ENCODE peak calls at places on chromosome 12, in four cellular contexts. M is HCT116, D is K562, Z is HepG2. X is an unnamed sample.

GRCh38 chr12:131132118-131132892 is 178.6 kb downstream of the ADGRD1 start:
- DNase-seq in M (peak), D (peak), Z (peak), X (peak)

GRCh38 chr12:42447371-42447786 is 121.4 kb downstream of the PPHLN1 start:
- DNase-seq in M (no peak), D (no peak), Z (no peak), X (peak)

GRCh38 chr12:14367097-14367661 is 1.7 kb downstream of the ATF7IP start:
- DNase-seq in M (no peak), D (peak), Z (peak), X (no peak)

GRCh38 chr12:75814856-75815754 is 216.5 kb downstream of the PHLDA1 start:
- DNase-seq in M (no peak), D (peak), Z (no peak), X (peak)

GRCh38 chr12:90816353-90817089 is 138.5 kb downstream of the CCER1 start:
- DNase-seq in M (no peak), D (no peak), Z (no peak), X (no peak)

GRCh38 chr12:45292486-45293195 is 76.7 kb downstream of the ANO6 start:
- DNase-seq in M (no peak), D (no peak), Z (no peak), X (no peak)

GRCh38 chr12:26125451-26126339 is 858 bp upstream of the BHLHE41 start:
- DNase-seq in M (peak), D (no peak), Z (peak), X (peak)

GRCh38 chr12:27521066-27521465 is 2.9 kb upstream of the PPFIBP1 start:
- DNase-seq in M (no peak), D (peak), Z (no peak), X (peak)

GRCh38 chr12:99232324-99232723 is 415.2 kb upstream of the GARIN6 start:
- DNase-seq in M (no peak), D (no peak), Z (no peak), X (no peak)

GRCh38 chr12:15863258-15863835 is 18.8 kb upstream of the STRAP start:
- DNase-seq in M (no peak), D (no peak), Z (peak), X (no peak)

GRCh38 chr12:54352022-54352531 is 12.2 kb downstream of the GPR84 start:
- DNase-seq in M (no peak), D (peak), Z (no peak), X (peak)

GRCh38 chr12:123126294-123127144 is 24.4 kb downstream of the PITPNM2 start:
- DNase-seq in M (peak), D (peak), Z (peak), X (no peak)

GRCh38 chr12:16526693-16527092 is 79.3 kb downstream of the LMO3 start:
- DNase-seq in M (peak), D (no peak), Z (no peak), X (no peak)

GRCh38 chr12:121085842-121086353 is 46.8 kb upstream of the P2RX7 start:
- DNase-seq in M (no peak), D (no peak), Z (peak), X (no peak)

GRCh38 chr12:21666722-21667121 is 9.1 kb upstream of the LDHB start:
- DNase-seq in M (no peak), D (no peak), Z (no peak), X (no peak)

GRCh38 chr12:10968765-10969456 is 17.8 kb downstream of the TAS2R50 start:
- DNase-seq in M (no peak), D (no peak), Z (no peak), X (no peak)

GRCh38 chr12:52494518-52494917 is 1.5 kb upstream of the KRT6A start:
- DNase-seq in M (no peak), D (no peak), Z (no peak), X (no peak)

GRCh38 chr12:100823988-100824387 is 29.4 kb downstream of the ANO4 start:
- DNase-seq in M (peak), D (no peak), Z (no peak), X (no peak)

GRCh38 chr12:46390881-46391280 is 18.3 kb upstream of the SLC38A2 start:
- DNase-seq in M (no peak), D (no peak), Z (peak), X (no peak)

GRCh38 chr12:130860311-130860710 is 11.6 kb upstream of the RAN start:
- DNase-seq in M (no peak), D (no peak), Z (no peak), X (no peak)

GRCh38 chr12:40224439-40225291 is at the start of gene LRRK2:
- DNase-seq in M (no peak), D (peak), Z (no peak), X (peak)

GRCh38 chr12:117045175-117045997 is 53.8 kb downstream of the TESC start:
- DNase-seq in M (no peak), D (peak), Z (peak), X (peak)

GRCh38 chr12:15050664-15051063 is 77.8 kb downstream of the PDE6H start:
- DNase-seq in M (no peak), D (no peak), Z (no peak), X (no peak)

GRCh38 chr12:118055144-118055557 is 5.8 kb downstream of the WSB2 start:
- DNase-seq in M (no peak), D (peak), Z (peak), X (peak)

GRCh38 chr12:104216461-104217058 is 981 bp downstream of the TXNRD1 start:
- DNase-seq in M (no peak), D (no peak), Z (no peak), X (no peak)

GRCh38 chr12:100808777-100809176 is 14.2 kb downstream of the ANO4 start:
- DNase-seq in M (no peak), D (no peak), Z (no peak), X (no peak)

GRCh38 chr12:102950950-102951490 is 6.5 kb upstream of the ASCL1 start:
- DNase-seq in M (no peak), D (no peak), Z (no peak), X (no peak)

GRCh38 chr12:26848156-26848825 is 15.3 kb upstream of the ITPR2 start:
- DNase-seq in M (no peak), D (no peak), Z (no peak), X (no peak)

GRCh38 chr12:39622306-39622705 is 2.7 kb upstream of the ABCD2 start:
- DNase-seq in M (no peak), D (no peak), Z (no peak), X (no peak)

GRCh38 chr12:49808686-49809368 is 19.4 kb downstream of the NCKAP5L start:
- DNase-seq in M (no peak), D (no peak), Z (no peak), X (no peak)

GRCh38 chr12:88052686-88053085 is 23.5 kb upstream of the C12orf50 start:
- DNase-seq in M (peak), D (peak), Z (peak), X (peak)

GRCh38 chr12:10140001-10140400 is 10.0 kb upstream of the CLEC7A start:
- DNase-seq in M (peak), D (peak), Z (peak), X (peak)

GRCh38 chr12:31828057-31828456 is 99.2 kb upstream of the AMN1 start:
- DNase-seq in M (no peak), D (no peak), Z (no peak), X (no peak)

GRCh38 chr12:132710062-132710421 is 600 bp upstream of the PGAM5 start:
- DNase-seq in M (no peak), D (no peak), Z (no peak), X (no peak)

GRCh38 chr12:112557954-112558630 is 139.3 kb downstream of the PTPN11 start:
- DNase-seq in M (no peak), D (no peak), Z (no peak), X (no peak)

GRCh38 chr12:124705545-124706138 is 138.2 kb upstream of the NCOR2 start:
- DNase-seq in M (no peak), D (no peak), Z (no peak), X (no peak)

GRCh38 chr12:29245246-29245645 is 96.2 kb downstream of the FAR2 start:
- DNase-seq in M (no peak), D (no peak), Z (no peak), X (no peak)

DNA sequence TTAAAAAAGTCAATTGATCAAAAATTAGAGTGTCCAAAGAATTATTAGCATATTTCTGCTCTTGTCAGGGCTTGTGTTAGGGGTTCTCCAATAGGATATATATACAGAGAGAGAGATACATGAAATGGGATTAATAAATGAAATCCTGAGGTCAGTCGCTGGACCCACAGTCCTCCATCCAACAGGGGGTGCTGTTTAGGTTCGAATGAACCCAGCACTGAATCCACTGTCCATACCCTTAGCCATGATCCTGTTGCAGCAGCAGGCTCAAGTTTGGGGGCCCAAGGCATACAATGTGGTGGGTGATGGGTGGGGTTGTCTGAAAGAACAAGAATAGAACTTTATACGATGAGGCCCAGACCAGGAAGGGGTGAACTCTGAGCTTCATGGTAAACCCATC is 780 bp upstream of the MYO1H start:
- DNase-seq in M (no peak), D (peak), Z (no peak), X (no peak)
- TF ChIP-seq CTCF in M (peak), D (peak), Z (no peak), X (peak)

GRCh38 chr12:127383281-127383680 is 883.7 kb upstream of the TMEM132C start:
- DNase-seq in M (no peak), D (no peak), Z (no peak), X (no peak)
- TF ChIP-seq ELF1 in M (no peak), D (no peak), Z (no peak), X (no peak)

GRCh38 chr12:38555620-38556596 is 239.3 kb downstream of the ALG10B start:
- DNase-seq in M (no peak), D (no peak), Z (no peak), X (no peak)
- TF ChIP-seq CTCF in M (no peak), D (no peak), Z (no peak), X (no peak)

DNA sequence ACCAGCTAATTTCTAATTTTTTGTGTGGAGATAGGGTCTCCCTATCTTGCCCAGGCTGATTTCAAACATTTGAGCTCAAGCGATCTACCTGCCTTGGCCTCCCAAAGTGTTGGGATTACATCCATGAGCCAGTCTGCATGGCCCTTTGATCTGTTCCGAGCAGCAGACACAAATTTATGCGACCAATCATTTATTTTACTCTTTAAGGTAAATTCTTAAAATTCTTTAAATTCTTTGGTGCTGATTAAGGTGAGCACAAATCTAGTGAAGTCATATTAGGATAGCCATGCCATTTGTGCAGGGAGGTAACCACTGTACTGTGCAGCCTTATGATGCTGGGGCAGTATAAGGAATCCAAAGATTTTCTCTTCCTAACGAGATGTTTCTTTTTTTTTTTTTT is 135.7 kb downstream of the SRGAP1 start:
- DNase-seq in M (no peak), D (no peak), Z (no peak), X (no peak)
- TF ChIP-seq ELF1 in M (no peak), D (no peak), Z (no peak), X (no peak)

DNA sequence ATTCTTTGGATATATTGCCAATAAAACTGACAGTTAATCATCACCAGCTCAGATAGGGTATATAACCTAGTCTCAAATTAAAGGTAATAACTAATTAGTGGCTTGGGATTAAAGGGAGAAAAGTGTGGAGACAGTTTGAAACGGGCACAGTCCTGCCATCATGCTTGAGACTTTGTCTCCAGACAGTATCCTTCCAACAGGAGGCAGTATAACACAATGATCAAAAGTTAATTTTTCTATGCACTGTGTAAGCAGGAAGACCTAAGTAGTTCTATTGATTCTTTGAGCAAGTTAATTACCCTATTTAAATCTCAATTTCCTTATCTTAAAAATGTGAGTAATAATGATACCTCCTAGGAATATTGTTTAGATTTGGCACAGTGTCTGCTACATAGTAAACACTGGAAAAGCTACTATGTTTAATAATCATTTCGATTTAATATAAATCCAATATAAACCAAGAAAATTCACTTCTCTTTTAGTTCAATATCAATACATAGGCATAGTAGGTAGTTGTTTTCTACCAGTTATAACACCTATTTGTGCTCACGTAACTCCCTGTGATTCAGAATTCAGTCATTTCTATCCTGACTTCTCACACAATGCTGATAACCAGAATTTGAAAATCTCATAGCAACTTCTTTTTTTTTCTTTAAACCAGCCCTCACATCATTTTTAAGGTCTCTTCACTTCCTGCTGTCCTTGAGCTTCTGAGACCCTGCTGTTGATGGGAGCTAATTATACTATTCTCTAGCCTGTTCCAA is 53.7 kb downstream of the GALNT4 start:
- DNase-seq in M (peak), D (peak), Z (peak), X (peak)
- TF ChIP-seq CTCF in M (peak), D (peak), Z (peak), X (peak)

DNA sequence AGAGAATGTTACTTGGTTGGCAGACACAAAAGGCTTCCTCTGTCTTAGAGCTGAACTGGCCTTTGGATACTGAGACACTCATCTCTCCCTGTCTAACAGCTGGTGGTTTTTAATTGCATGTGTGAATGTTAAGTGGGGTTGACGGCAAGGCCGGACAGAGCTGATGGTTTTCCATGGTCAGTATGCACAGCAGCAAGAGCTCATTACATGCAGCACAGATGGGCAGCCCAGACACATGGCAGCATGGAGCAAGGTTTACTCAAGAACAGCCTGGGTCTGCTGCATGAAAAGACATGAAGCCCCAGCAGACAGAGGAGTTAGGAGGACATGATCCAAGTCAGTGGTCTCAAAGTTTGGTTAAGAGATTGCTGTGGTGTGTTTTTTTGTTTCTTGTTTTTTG is 27.9 kb upstream of the CACNA2D4 start:
- DNase-seq in M (no peak), D (no peak), Z (no peak), X (no peak)
- TF ChIP-seq ELF1 in M (no peak), D (no peak), Z (no peak), X (no peak)

GRCh38 chr12:116015525-116015924 is 262.0 kb downstream of the MED13L start:
- DNase-seq in M (no peak), D (peak), Z (peak), X (peak)
- TF ChIP-seq CTCF in M (no peak), D (peak), Z (peak), X (peak)

GRCh38 chr12:77345336-77345735 is 280.0 kb upstream of the E2F7 start:
- DNase-seq in M (no peak), D (no peak), Z (no peak), X (no peak)

GRCh38 chr12:77342275-77342674 is 276.9 kb upstream of the E2F7 start:
- DNase-seq in M (no peak), D (no peak), Z (no peak), X (no peak)

GRCh38 chr12:77344651-77345050 is 279.3 kb upstream of the E2F7 start:
- DNase-seq in M (no peak), D (no peak), Z (no peak), X (no peak)

GRCh38 chr12:77339610-77340009 is 274.2 kb upstream of the E2F7 start:
- DNase-seq in M (no peak), D (no peak), Z (no peak), X (no peak)

GRCh38 chr12:77343291-77343690 is 277.9 kb upstream of the E2F7 start:
- DNase-seq in M (no peak), D (no peak), Z (no peak), X (no peak)
- TF ChIP-seq ELF1 in M (no peak), D (no peak), Z (no peak), X (no peak)

GRCh38 chr12:111267171-111267570 is 101.7 kb downstream of the PHETA1 start:
- DNase-seq in M (no peak), D (no peak), Z (no peak), X (no peak)

GRCh38 chr12:111270128-111270651 is 98.7 kb downstream of the PHETA1 start:
- DNase-seq in M (no peak), D (no peak), Z (no peak), X (no peak)

GRCh38 chr12:111269688-111270087 is 99.2 kb downstream of the PHETA1 start:
- DNase-seq in M (no peak), D (no peak), Z (no peak), X (no peak)

GRCh38 chr12:111270773-111271172 is 98.1 kb downstream of the PHETA1 start:
- DNase-seq in M (peak), D (no peak), Z (peak), X (no peak)

DNA sequence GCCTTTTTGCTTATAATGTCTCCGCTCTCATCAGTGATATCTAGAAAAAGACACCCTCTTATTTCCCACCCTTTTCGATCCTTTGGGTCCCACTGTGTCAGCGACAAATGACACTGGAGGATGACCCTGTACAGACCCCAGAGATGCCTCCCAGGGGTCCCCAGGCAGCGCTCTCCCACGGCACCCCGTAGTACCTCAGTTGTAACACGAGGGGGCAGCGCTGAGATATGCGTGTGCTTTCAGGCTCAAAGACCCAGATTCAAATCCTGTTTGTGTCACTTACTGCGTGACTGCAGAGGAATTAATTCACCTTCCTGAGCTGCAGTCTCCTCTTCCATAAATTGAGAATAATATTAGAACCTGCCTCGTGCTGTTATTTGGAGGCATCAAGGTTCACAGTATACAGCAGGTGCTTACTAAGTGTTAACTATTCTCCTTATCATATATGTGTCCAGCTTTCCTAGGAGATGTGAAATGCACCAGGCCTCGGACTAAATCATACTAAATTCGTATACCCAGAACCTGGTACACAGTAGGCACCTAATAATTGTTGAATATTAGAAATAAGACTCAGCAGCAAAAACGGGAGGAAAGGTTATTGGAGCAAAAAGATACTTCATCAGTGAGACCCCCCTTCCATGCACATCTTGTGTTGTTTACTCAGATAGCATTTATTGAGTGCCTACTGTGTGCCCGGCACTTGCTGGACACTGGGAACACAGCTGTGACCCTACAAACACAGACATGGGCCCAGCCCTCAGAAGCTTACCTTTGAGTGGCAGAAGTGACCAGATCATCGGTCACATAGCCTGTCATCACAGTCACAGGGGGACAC is 99.9 kb downstream of the PHETA1 start:
- DNase-seq in M (peak), D (peak), Z (no peak), X (peak)
- TF ChIP-seq CTCF in M (peak), D (peak), Z (peak), X (peak)

DNA sequence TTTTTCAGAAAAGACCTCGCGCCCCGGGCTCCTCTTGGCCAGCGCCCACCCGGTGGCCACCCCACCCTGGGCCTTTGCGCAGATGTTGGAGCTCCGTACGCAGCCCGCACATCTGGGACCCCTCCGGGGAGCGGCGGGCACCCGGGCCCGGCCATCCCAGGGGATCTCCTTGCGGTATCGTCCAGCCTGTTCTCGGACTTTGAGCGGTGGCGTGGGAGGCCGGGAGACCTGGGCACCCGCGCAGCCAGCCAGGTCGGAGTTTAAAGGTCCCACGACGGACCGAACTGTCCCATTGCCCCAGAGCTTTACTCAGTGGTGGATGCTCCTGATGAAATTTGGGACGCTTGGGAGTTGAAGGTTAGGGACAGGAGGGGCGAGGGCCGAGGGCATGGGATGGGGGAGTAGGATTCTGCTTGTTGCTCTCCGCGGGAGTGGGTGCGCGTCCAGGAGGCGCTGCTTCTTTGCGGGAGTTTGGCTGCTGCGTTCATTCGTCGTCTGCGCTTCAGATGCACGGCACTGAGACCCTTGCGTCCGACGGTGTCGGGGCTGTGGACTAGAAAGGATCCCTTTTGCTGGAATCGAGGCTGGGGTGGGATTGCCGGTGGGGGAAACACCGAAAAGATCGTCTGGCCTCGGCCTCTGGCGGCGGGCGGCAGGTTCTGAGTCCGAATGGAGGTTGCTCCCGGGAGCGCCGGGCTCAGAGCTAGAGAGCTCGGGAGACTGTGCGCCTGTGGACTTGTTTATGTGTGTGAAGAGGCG is 1.4 kb downstream of the NTF3 start:
- DNase-seq in M (no peak), D (no peak), Z (no peak), X (no peak)
- TF ChIP-seq ELF1 in M (no peak), D (no peak), Z (no peak), X (no peak)

X was measured in SK-N-SH.